ENCODE peak calls at places on chromosomes 16 and 17, in four cellular contexts. I is stimulated activated CD4-positive, alpha-beta T cell treated with anti-CD3 and anti-CD28 coated beads, Interleukin-15, amount 100 ng/mL, for 1 hour; W is ELF-1; Q is CD4-positive, alpha-beta memory T cell. K is an unnamed sample.

GRCh38 chr16:85851034-85851780 is 47.8 kb upstream of the IRF8 start:
- DNase-seq in I (no peak), W (no peak), Q (no peak), K (no peak)

GRCh38 chr16:23842137-23842600 is 6.4 kb downstream of the PRKCB start:
- DNase-seq in I (no peak), W (no peak), Q (no peak), K (no peak)

GRCh38 chr17:39903158-39903884 is 15.1 kb downstream of the GSDMB start:
- DNase-seq in I (no peak), W (no peak), Q (no peak), K (no peak)

GRCh38 chr17:19409509-19409908 is 1.5 kb upstream of the RNF112 start:
- DNase-seq in I (no peak), W (peak), Q (no peak), K (no peak)

GRCh38 chr17:47305302-47305923 is 18.3 kb upstream of the EFCAB13 start:
- DNase-seq in I (no peak), W (no peak), Q (no peak), K (no peak)

GRCh38 chr16:63461248-63461841 is 1425.1 kb upstream of the CDH8 start:
- DNase-seq in I (no peak), W (peak), Q (no peak), K (no peak)

GRCh38 chr16:71288570-71288889 is 672 bp downstream of the CMTR2 start:
- DNase-seq in I (no peak), W (no peak), Q (no peak), K (no peak)

GRCh38 chr16:9843424-9844013 is 338.7 kb downstream of the GRIN2A start:
- DNase-seq in I (no peak), W (no peak), Q (no peak), K (no peak)

GRCh38 chr16:50565428-50565827 is 17.2 kb downstream of the NKD1 start:
- DNase-seq in I (no peak), W (no peak), Q (no peak), K (no peak)

GRCh38 chr16:5025171-5025632 is 8.5 kb downstream of the NAGPA start:
- DNase-seq in I (no peak), W (peak), Q (no peak), K (peak)

GRCh38 chr17:52923658-52924057 is 765.1 kb upstream of the CA10 start:
- DNase-seq in I (no peak), W (no peak), Q (no peak), K (no peak)

GRCh38 chr17:51611585-51611984 is 351.2 kb downstream of the UTP18 start:
- DNase-seq in I (no peak), W (no peak), Q (no peak), K (no peak)

GRCh38 chr17:77783991-77784820 is 174.3 kb upstream of the TNRC6C start:
- DNase-seq in I (peak), W (no peak), Q (peak), K (no peak)

GRCh38 chr17:80802626-80803450 is 188.8 kb upstream of the CHMP6 start:
- DNase-seq in I (no peak), W (no peak), Q (no peak), K (no peak)

GRCh38 chr16:68364601-68364998 is 53.8 kb downstream of the PRMT7 start:
- DNase-seq in I (no peak), W (no peak), Q (peak), K (no peak)

GRCh38 chr17:47915667-47916242 is 19.7 kb downstream of the SP2 start:
- DNase-seq in I (no peak), W (no peak), Q (no peak), K (no peak)

GRCh38 chr16:8958344-8958808 is 5.3 kb downstream of the USP7 start:
- DNase-seq in I (no peak), W (peak), Q (peak), K (no peak)

GRCh38 chr17:8005357-8005756 is 2.9 kb downstream of the GUCY2D start:
- DNase-seq in I (no peak), W (no peak), Q (no peak), K (no peak)

GRCh38 chr17:1203111-1203966 is 23.6 kb upstream of the ABR start:
- DNase-seq in I (peak), W (peak), Q (peak), K (peak)

GRCh38 chr17:16920628-16921020 is 51.3 kb downstream of the TNFRSF13B start:
- DNase-seq in I (no peak), W (no peak), Q (no peak), K (no peak)

GRCh38 chr17:71237903-71238538 is 882.8 kb upstream of the SOX9 start:
- DNase-seq in I (no peak), W (no peak), Q (no peak), K (no peak)

K was measured in pancreas.